ENCODE peak calls at places on chromosome 22, in nine cellular contexts. D is stomach; W is KG1; G is progenitor cell of endocrine pancreas; J is stimulated activated CD4-positive, alpha-beta T cell treated with anti-CD3 and anti-CD28 coated beads, Interleukin-1b, Interleukin-23, amount 100 ng/mL, for 24 hours; S is CD4-positive, CD25-positive, alpha-beta regulatory T cell; H is nucleus accumbens; K is midbrain; Q is fibroblast of mammary gland. I is an unnamed sample.

GRCh38 chr22:22112533-22113294 is 130.1 kb upstream of the TOP3B start:
- DNase-seq in J (no peak), S (no peak), H (no peak), K (no peak), Q (no peak), G (no peak), W (no peak), D (no peak), I (no peak)

GRCh38 chr22:19568337-19569311 is 44.4 kb upstream of the CLDN5 start:
- DNase-seq in K (no peak), Q (peak; percentile 95), H (no peak), W (no peak), S (peak; percentile 45), G (no peak), D (no peak), J (no peak), I (peak; percentile 20)

GRCh38 chr22:45246060-45246985 is 5.6 kb upstream of the KIAA0930 start:
- DNase-seq in K (no peak), D (peak; percentile 81), W (no peak), H (no peak), J (no peak), G (no peak), Q (peak; percentile 96), S (no peak), I (no peak)

GRCh38 chr22:23752090-23752691 is 1.3 kb upstream of the ZNF70 start:
- DNase-seq in J (no peak), H (no peak), D (no peak), G (no peak), W (peak; percentile 43), K (no peak), S (no peak), Q (no peak), I (no peak)

GRCh38 chr22:20750461-20751184 is 23.3 kb upstream of the SERPIND1 start:
- DNase-seq in W (no peak), H (no peak), K (no peak), J (peak; percentile 23), G (no peak), D (peak; percentile 50), S (no peak), Q (peak; percentile 83), I (no peak)

GRCh38 chr22:48589901-48590300 is 1237.8 kb downstream of the BRD1 start:
- DNase-seq in K (no peak), Q (no peak), H (no peak), G (no peak), S (no peak), W (no peak), D (no peak), J (no peak), I (no peak)

GRCh38 chr22:40193429-40194421 is 16.0 kb downstream of the TNRC6B start:
- DNase-seq in S (no peak), J (no peak), K (peak; percentile 16), H (no peak), W (no peak), G (no peak), Q (peak; percentile 63), D (no peak), I (peak; percentile 58)

GRCh38 chr22:36328635-36329216 is 59.0 kb downstream of the MYH9 start:
- DNase-seq in G (no peak), S (no peak), D (peak; percentile 61), J (no peak), W (no peak), K (no peak), Q (peak; percentile 93), H (no peak), I (no peak)

GRCh38 chr22:35046744-35047462 is 19.1 kb upstream of the ISX start:
- DNase-seq in Q (no peak), S (no peak), W (no peak), D (no peak), K (no peak), G (no peak), H (no peak), J (no peak), I (no peak)

GRCh38 chr22:33461698-33462434 is 403.7 kb upstream of the SYN3 start:
- DNase-seq in D (no peak), K (no peak), H (no peak), Q (no peak), J (no peak), G (no peak), W (no peak), S (no peak), I (no peak)

GRCh38 chr22:35736701-35737100 is 19.0 kb downstream of the APOL5 start:
- DNase-seq in K (no peak), W (no peak), S (no peak), Q (no peak), D (no peak), H (no peak), G (no peak), J (no peak), I (no peak)

GRCh38 chr22:41900652-41901312 is 14.1 kb downstream of the SHISA8 start:
- DNase-seq in W (no peak), D (no peak), S (no peak), K (no peak), H (no peak), J (no peak), Q (no peak), G (no peak), I (no peak)

GRCh38 chr22:26122920-26123468 is 46.3 kb upstream of the SEZ6L start:
- DNase-seq in K (no peak), G (no peak), D (no peak), W (no peak), S (peak; percentile 12), J (no peak), Q (no peak), H (no peak), I (no peak)

GRCh38 chr22:31451709-31452571 is 37.7 kb downstream of the EIF4ENIF1 start:
- DNase-seq in Q (peak; percentile 67), H (no peak), K (no peak), S (peak; percentile 52), J (no peak), W (no peak), G (no peak), D (no peak), I (peak; percentile 8)

GRCh38 chr22:16781764-16782329 is 43.4 kb downstream of the XKR3 start:
- DNase-seq in H (no peak), W (no peak), K (no peak), S (no peak), D (no peak), G (no peak), J (no peak), Q (no peak), I (no peak)

GRCh38 chr22:41531736-41532477 is 12.4 kb downstream of the POLR3H start:
- DNase-seq in J (no peak), K (no peak), Q (no peak), S (no peak), H (no peak), W (no peak), G (no peak), D (no peak), I (no peak)

GRCh38 chr22:29072193-29072978 is 449 bp upstream of the KREMEN1 start:
- DNase-seq in S (peak; percentile 80), W (peak; percentile 46), K (peak; percentile 74), H (peak; percentile 19), D (peak; percentile 98), G (peak; percentile 96), Q (peak; percentile 45), J (peak; percentile 82), I (peak; percentile 92)

GRCh38 chr22:27206747-27207133 is 549.4 kb downstream of the MIAT start:
- DNase-seq in D (no peak), W (no peak), H (no peak), G (no peak), Q (no peak), K (no peak), S (no peak), J (no peak), I (no peak)

GRCh38 chr22:19287076-19287724 is 4.3 kb downstream of the CLTCL1 start:
- DNase-seq in J (no peak), Q (peak; percentile 54), D (no peak), K (no peak), H (no peak), S (no peak), G (no peak), W (no peak), I (no peak)

GRCh38 chr22:38718414-38718813 is 12.7 kb downstream of the GTPBP1 start:
- DNase-seq in K (no peak), D (peak; percentile 66), S (no peak), Q (peak; percentile 85), H (no peak), G (no peak), J (no peak), W (no peak), I (no peak)

GRCh38 chr22:47210112-47210657 is 447.7 kb downstream of the TBC1D22A start:
- DNase-seq in D (peak; percentile 11), W (no peak), S (no peak), G (no peak), K (no peak), Q (no peak), J (no peak), H (no peak), I (no peak)

GRCh38 chr22:41875531-41876242 is 39.2 kb downstream of the SHISA8 start:
- DNase-seq in G (no peak), H (no peak), S (no peak), Q (peak; percentile 51), W (no peak), J (no peak), K (no peak), D (no peak), I (no peak)

GRCh38 chr22:39302431-39302960 is 16.9 kb downstream of the RPL3 start:
- DNase-seq in K (no peak), Q (no peak), W (no peak), J (no peak), S (no peak), H (no peak), G (no peak), D (no peak), I (no peak)

GRCh38 chr22:23302171-23303002 is 122.1 kb downstream of the BCR start:
- DNase-seq in K (no peak), W (no peak), J (no peak), H (no peak), D (no peak), S (no peak), G (no peak), Q (no peak), I (no peak)

GRCh38 chr22:46655861-46656608 is 35.8 kb downstream of the GRAMD4 start:
- DNase-seq in S (no peak), J (no peak), H (no peak), G (no peak), W (no peak), K (no peak), Q (no peak), D (no peak), I (no peak)

GRCh38 chr22:31177420-31178162 is 17.6 kb downstream of the RNF185 start:
- DNase-seq in W (no peak), Q (peak; percentile 84), J (no peak), S (no peak), K (no peak), G (no peak), D (no peak), H (no peak), I (peak; percentile 40)

GRCh38 chr22:30754971-30755759 is 60.5 kb downstream of the OSBP2 start:
- DNase-seq in D (peak; percentile 62), S (peak; percentile 83), W (no peak), K (peak; percentile 77), J (peak; percentile 28), G (peak; percentile 29), H (no peak), Q (peak; percentile 85), I (peak; percentile 82)

GRCh38 chr22:44039566-44040171 is 15.6 kb downstream of the PARVB start:
- DNase-seq in S (no peak), G (no peak), J (no peak), Q (no peak), K (no peak), D (no peak), H (no peak), W (no peak), I (no peak)

GRCh38 chr22:50526849-50527801 is 1.7 kb upstream of the SCO2 start:
- DNase-seq in S (peak; percentile 61), G (no peak), D (peak; percentile 72), Q (peak; percentile 50), H (no peak), J (peak; percentile 48), W (no peak), K (no peak), I (peak; percentile 72)

GRCh38 chr22:38455530-38456271 is 702 bp upstream of the KCNJ4 start:
- DNase-seq in Q (no peak), D (no peak), W (no peak), H (no peak), G (peak; percentile 42), J (no peak), K (no peak), S (no peak), I (peak; percentile 46)

GRCh38 chr22:25182131-25183110 is 17.2 kb upstream of the CRYBB3 start:
- DNase-seq in Q (no peak), K (no peak), J (no peak), D (no peak), S (no peak), G (no peak), H (no peak), W (no peak), I (no peak)